ENCODE peak calls at places on chromosomes 12 and 14, in nine cellular contexts. K, G, M, W, X, J, O, L and N are unnamed samples.

GRCh38 chr12:108129017-108129812 is at the start of gene WSCD2:
- DNase-seq in L (peak), G (peak), O (peak), M (peak), W (no peak), X (no peak), J (peak), K (no peak), N (peak)

GRCh38 chr12:19223018-19223417 is 93.5 kb downstream of the PLEKHA5 start:
- DNase-seq in G (no peak), W (peak), L (no peak), O (no peak), M (peak), J (peak), X (no peak), K (no peak), N (no peak)

GRCh38 chr14:45133683-45134050 is 614 bp downstream of the FKBP3 start:
- DNase-seq in O (no peak), M (no peak), L (no peak), X (no peak), K (no peak), W (no peak), G (no peak), J (no peak), N (no peak)

GRCh38 chr12:62256408-62257079 is 3.7 kb upstream of the USP15 start:
- DNase-seq in J (no peak), O (peak), X (no peak), W (peak), K (no peak), M (no peak), L (no peak), G (no peak), N (no peak)

GRCh38 chr14:59363545-59364226 is 101.5 kb downstream of the GPR135 start:
- DNase-seq in G (no peak), O (peak), X (no peak), K (no peak), L (no peak), M (no peak), J (peak), W (peak), N (peak)

GRCh38 chr14:91354979-91355685 is 62.5 kb downstream of the CCDC88C start:
- DNase-seq in K (no peak), W (no peak), M (peak), L (no peak), X (peak), O (no peak), J (no peak), G (no peak), N (no peak)

GRCh38 chr12:55019784-55020183 is at the start of gene NEUROD4:
- DNase-seq in K (peak), L (peak), G (no peak), X (no peak), J (peak), W (peak), O (peak), M (peak), N (peak)

GRCh38 chr12:109653896-109654295 is 59.7 kb upstream of the FAM222A start:
- DNase-seq in G (no peak), L (no peak), W (no peak), O (no peak), M (no peak), K (no peak), X (no peak), J (no peak), N (no peak)

GRCh38 chr12:4269279-4269991 is 4.1 kb upstream of the CCND2 start:
- DNase-seq in L (no peak), G (peak), W (peak), X (peak), J (no peak), K (peak), M (peak), O (peak), N (peak)

GRCh38 chr14:49970474-49971147 is 77.7 kb downstream of the ARF6 start:
- DNase-seq in G (no peak), L (no peak), W (peak), X (no peak), K (no peak), M (no peak), J (no peak), O (no peak), N (peak)

GRCh38 chr14:64337901-64338615 is 43.9 kb upstream of the ESR2 start:
- DNase-seq in G (peak), M (peak), W (peak), O (peak), L (peak), K (peak), J (peak), X (no peak), N (peak)

GRCh38 chr12:70157099-70157498 is 86.1 kb upstream of the CNOT2 start:
- DNase-seq in M (no peak), W (no peak), K (no peak), G (no peak), J (no peak), X (no peak), L (no peak), O (no peak), N (peak)

GRCh38 chr12:106387847-106388246 is 30.3 kb downstream of the POLR3B start:
- DNase-seq in L (no peak), J (no peak), O (no peak), G (no peak), M (no peak), K (no peak), W (no peak), X (no peak), N (no peak)

GRCh38 chr14:77000340-77001235 is 27.9 kb downstream of the IRF2BPL start:
- DNase-seq in K (peak), G (no peak), O (no peak), L (no peak), W (peak), M (peak), X (no peak), J (no peak), N (peak)

GRCh38 chr12:54166543-54167499 is 22.0 kb downstream of the SMUG1 start:
- DNase-seq in X (no peak), O (no peak), W (no peak), G (no peak), J (no peak), L (no peak), K (no peak), M (no peak), N (no peak)

GRCh38 chr12:71639341-71639760 is 24.3 kb downstream of the ZFC3H1 start:
- DNase-seq in X (no peak), J (peak), K (no peak), L (peak), O (peak), M (peak), W (no peak), G (no peak), N (no peak)

GRCh38 chr12:57521475-57522018 is 1.1 kb upstream of the MBD6 start:
- DNase-seq in M (no peak), J (peak), K (no peak), W (no peak), L (peak), O (no peak), G (peak), X (peak), N (peak)

GRCh38 chr12:94783862-94784261 is 133.5 kb upstream of the TMCC3 start:
- DNase-seq in G (no peak), W (peak), L (no peak), J (no peak), M (no peak), K (no peak), O (peak), X (no peak), N (peak)

GRCh38 chr14:73452341-73453191 is 5.8 kb downstream of the NUMB start:
- DNase-seq in L (no peak), K (no peak), G (no peak), W (peak), X (no peak), M (peak), O (peak), J (peak), N (peak)

GRCh38 chr12:77685112-77685511 is 145.6 kb upstream of the NAV3 start:
- DNase-seq in X (no peak), G (peak), L (peak), K (peak), O (peak), M (peak), W (peak), J (peak), N (peak)

GRCh38 chr12:52439845-52440244 is 5.7 kb upstream of the KRT75 start:
- DNase-seq in K (no peak), J (no peak), G (no peak), O (no peak), M (no peak), W (no peak), X (no peak), L (no peak), N (no peak)

GRCh38 chr14:105499256-105500035 is 8.4 kb downstream of the TEDC1 start:
- DNase-seq in L (peak), M (no peak), G (no peak), J (no peak), W (no peak), O (no peak), K (no peak), X (peak), N (no peak)

GRCh38 chr12:92745874-92746553 is 43.2 kb downstream of the PLEKHG7 start:
- DNase-seq in K (no peak), X (no peak), W (peak), O (peak), G (peak), M (no peak), L (no peak), J (peak), N (peak)

GRCh38 chr14:23660290-23661226 is 24.4 kb downstream of the DHRS2 start:
- DNase-seq in J (no peak), O (no peak), W (no peak), L (no peak), K (peak), M (peak), G (no peak), X (no peak), N (no peak)

GRCh38 chr12:128695697-128696096 is 128.1 kb downstream of the SLC15A4 start:
- DNase-seq in O (no peak), K (no peak), J (no peak), W (no peak), L (no peak), G (no peak), X (no peak), M (no peak), N (no peak)

GRCh38 chr14:90458536-90458935 is 61.7 kb downstream of the CALM1 start:
- DNase-seq in K (no peak), M (no peak), X (no peak), G (no peak), W (no peak), J (no peak), O (peak), L (no peak), N (no peak)

GRCh38 chr12:107402041-107403022 is 283.3 kb upstream of the PWP1 start:
- DNase-seq in J (peak), L (peak), K (peak), X (peak), M (peak), O (peak), G (no peak), W (peak), N (peak)

GRCh38 chr12:85951823-85952222 is 77.7 kb downstream of the NTS start:
- DNase-seq in W (peak), G (no peak), L (no peak), M (peak), O (peak), X (no peak), J (peak), K (no peak), N (peak)

GRCh38 chr12:124039276-124039675 is 66.3 kb downstream of the ZNF664 start:
- DNase-seq in G (no peak), M (no peak), L (no peak), X (no peak), W (peak), K (no peak), O (peak), J (no peak), N (peak)

GRCh38 chr14:104442611-104443390 is 136.8 kb upstream of the C14orf180 start:
- DNase-seq in O (no peak), W (no peak), K (no peak), J (no peak), X (no peak), M (no peak), G (no peak), L (no peak), N (no peak)

GRCh38 chr14:55477680-55478079 is 37.3 kb upstream of the TBPL2 start:
- DNase-seq in K (no peak), M (no peak), J (no peak), X (no peak), O (no peak), L (no peak), W (no peak), G (no peak), N (no peak)

GRCh38 chr12:78585132-78585531 is 279.4 kb upstream of the SYT1 start:
- DNase-seq in G (no peak), M (no peak), L (no peak), J (no peak), O (no peak), X (no peak), K (no peak), W (no peak), N (peak)

GRCh38 chr14:75445958-75446357 is 18.1 kb downstream of the JDP2 start:
- DNase-seq in W (peak), G (no peak), O (no peak), L (no peak), M (no peak), K (no peak), J (no peak), X (no peak), N (no peak)

GRCh38 chr12:3185260-3185870 is 108.2 kb downstream of the TSPAN9 start:
- DNase-seq in X (no peak), O (no peak), J (no peak), M (no peak), L (no peak), K (no peak), W (no peak), G (no peak), N (no peak)

GRCh38 chr12:81468206-81468605 is 290.9 kb downstream of the PPFIA2 start:
- DNase-seq in X (no peak), W (peak), G (no peak), L (no peak), M (no peak), K (no peak), J (no peak), O (peak), N (peak)

GRCh38 chr12:29595071-29595755 is 97.7 kb upstream of the OVCH1 start:
- DNase-seq in G (no peak), W (no peak), O (no peak), L (no peak), K (no peak), J (no peak), X (no peak), M (no peak), N (no peak)

GRCh38 chr14:67934087-67934486 is 114.5 kb downstream of the RAD51B start:
- DNase-seq in X (no peak), G (peak), L (peak), W (peak), J (peak), M (peak), K (peak), O (peak), N (peak)

GRCh38 chr14:93073833-93074769 is 41.6 kb downstream of the ITPK1 start:
- DNase-seq in J (no peak), K (no peak), O (peak), X (no peak), G (no peak), W (peak), L (peak), M (peak), N (peak)

GRCh38 chr12:70736775-70737174 is 99.5 kb upstream of the PTPRB start:
- DNase-seq in J (no peak), K (no peak), O (no peak), X (no peak), M (no peak), W (no peak), L (no peak), G (no peak), N (no peak)

GRCh38 chr12:96810477-96810876 is 96.6 kb upstream of the NEDD1 start:
- DNase-seq in O (no peak), L (no peak), J (peak), G (no peak), X (no peak), K (no peak), M (no peak), W (no peak), N (peak)

GRCh38 chr12:6582959-6583358 is 14.9 kb upstream of the NOP2 start:
- DNase-seq in J (no peak), W (no peak), L (no peak), K (no peak), X (no peak), G (no peak), M (no peak), O (no peak), N (no peak)

GRCh38 chr12:6584293-6584692 is 16.2 kb upstream of the NOP2 start:
- DNase-seq in L (no peak), M (no peak), O (no peak), G (no peak), J (no peak), K (no peak), X (no peak), W (peak), N (no peak)

DNA sequence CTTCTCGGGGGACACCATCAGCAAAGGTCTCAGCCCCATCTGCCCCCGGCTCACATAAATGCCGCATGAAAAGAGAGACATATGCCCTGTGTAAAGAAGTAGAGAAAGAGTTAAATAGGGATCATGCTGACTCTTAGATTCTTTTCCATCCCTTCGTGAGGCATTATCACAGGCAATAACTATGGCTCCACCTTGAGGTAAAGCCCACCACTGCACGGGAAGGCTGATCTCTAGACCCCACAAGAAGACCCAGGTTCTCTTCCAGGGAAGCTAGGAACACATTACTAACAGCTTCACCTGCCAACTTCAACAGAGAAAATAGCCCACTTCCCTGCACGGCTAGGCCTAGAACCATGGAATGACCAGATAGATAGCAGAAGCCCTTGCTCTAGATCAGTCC is 14.1 kb upstream of the NOP2 start:
- DNase-seq in J (peak), W (no peak), G (no peak), L (no peak), M (no peak), X (no peak), O (no peak), K (no peak), N (no peak)
- TF ChIP-seq CTCF in J (peak), W (peak), G (no peak), L (peak), M (no peak), X (no peak), O (peak), K (no peak), N (peak)

DNA sequence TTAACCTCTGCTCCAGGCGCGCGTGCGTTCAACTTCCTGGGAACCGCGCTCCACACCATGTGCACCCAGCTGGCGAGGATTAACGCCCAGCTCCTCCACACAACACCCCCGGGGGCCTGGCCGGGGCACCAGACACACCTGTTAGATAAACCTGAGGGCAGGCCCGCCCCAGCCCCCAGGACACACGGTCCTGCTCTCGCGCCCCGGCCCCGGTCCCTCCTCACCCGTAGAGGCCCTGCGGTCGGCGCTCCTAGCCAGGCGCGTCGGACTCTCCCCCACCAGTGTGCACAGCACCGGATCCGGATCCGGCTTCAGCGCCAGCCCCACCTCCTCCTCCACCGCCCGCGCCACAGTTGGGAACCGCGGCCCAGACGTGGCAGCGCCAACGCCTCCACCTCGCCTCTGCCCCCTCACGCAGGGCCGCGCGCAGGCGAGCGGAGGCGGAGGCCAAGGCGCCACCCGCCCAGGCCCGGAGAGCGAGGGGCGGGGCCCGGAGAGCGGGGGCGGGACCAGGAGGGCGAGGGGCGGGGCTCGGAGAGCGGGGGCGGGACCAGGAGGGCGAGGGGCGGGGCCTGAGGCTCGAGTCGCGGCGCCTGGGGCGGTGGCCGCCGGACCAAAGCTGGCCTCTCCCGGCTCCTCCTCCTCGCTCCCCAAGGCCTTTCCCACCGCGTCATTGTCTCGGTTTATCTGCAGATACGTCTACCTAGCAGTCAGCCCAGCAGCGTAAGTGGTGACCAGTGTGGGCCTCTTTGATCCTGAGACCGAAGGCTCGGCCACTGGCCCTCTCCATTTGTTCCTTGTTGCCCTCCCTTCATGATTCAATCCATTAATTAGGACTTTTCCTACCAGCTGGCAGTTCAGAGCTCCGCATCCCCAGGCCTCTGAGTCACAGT is at the start of gene GNPNAT1:
- DNase-seq in M (peak), X (peak), O (peak), W (peak), G (peak), K (peak), J (peak), L (peak), N (peak)
- TF ChIP-seq CTCF in M (no peak), X (no peak), O (no peak), W (no peak), G (no peak), K (no peak), J (no peak), L (peak), N (no peak)

GRCh38 chr14:39582028-39582654 is 149.9 kb upstream of the FBXO33 start:
- DNase-seq in K (no peak), L (no peak), X (no peak), J (no peak), O (no peak), M (peak), W (no peak), G (no peak), N (no peak)

GRCh38 chr14:39576258-39576657 is 144.0 kb upstream of the FBXO33 start:
- DNase-seq in M (no peak), G (no peak), W (no peak), X (no peak), K (no peak), L (no peak), J (no peak), O (no peak), N (peak)

GRCh38 chr14:39576726-39577125 is 144.5 kb upstream of the FBXO33 start:
- DNase-seq in W (peak), K (no peak), O (peak), X (no peak), L (no peak), M (no peak), G (no peak), J (no peak), N (peak)

DNA sequence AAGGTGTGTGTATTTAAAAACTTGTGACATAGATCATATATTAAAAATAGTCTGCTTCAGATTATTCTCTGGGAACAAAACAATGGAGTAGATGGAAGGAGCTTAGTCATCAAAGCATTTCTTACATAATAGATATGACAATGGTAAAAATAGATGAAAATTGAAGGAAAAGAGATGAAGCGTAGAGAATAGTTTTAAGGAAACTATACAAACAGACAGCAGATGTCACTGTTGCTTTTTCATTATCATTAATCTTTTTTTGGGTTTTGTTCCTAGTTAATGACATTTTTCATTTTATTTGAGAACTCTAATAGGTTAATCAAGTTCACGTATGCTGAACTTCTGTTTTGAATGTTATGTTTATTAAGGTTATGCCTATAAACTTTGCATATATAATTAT is 149.2 kb upstream of the FBXO33 start:
- DNase-seq in W (peak), X (no peak), K (no peak), G (no peak), J (no peak), O (no peak), M (peak), L (no peak), N (peak)
- TF ChIP-seq CTCF in W (peak), X (peak), K (no peak), G (no peak), J (peak), O (no peak), M (no peak), L (peak), N (peak)

DNA sequence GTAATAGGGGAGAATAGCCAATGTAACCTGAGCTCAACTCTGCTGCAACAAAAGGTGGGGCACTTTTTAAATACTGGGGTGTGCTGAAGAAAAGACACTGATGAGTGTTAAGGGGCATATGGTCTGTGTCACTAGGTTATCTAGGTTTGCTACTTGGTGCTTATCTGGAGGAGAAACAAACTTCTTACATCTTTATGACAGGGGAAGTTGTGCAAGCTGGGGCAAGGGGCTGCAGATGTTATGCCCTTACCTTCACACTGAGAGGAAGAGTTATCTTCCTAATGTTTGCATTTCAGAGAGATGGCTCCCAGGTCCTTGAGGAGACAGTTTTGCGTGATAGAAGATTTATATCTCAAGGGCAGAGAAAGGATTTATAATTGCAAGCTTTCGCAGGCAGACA is 90.9 kb upstream of the PKP2 start:
- DNase-seq in X (no peak), L (no peak), G (no peak), W (no peak), M (no peak), K (no peak), J (no peak), O (no peak), N (no peak)
- TF ChIP-seq CTCF in X (no peak), L (no peak), G (no peak), W (no peak), M (no peak), K (no peak), J (no peak), O (no peak), N (no peak)